ENCODE peak calls at places on chromosome 10, in eight cellular contexts. One of them, this sample, is unnamed.

GRCh38 chr10:116138897-116139296 is 134.1 kb downstream of the GFRA1 start:
- DNase-seq in thoracic aorta: no peak
- DNase-seq in mucosa of descending colon: no peak
- DNase-seq in GM04503: no peak
- DNase-seq in small intestine: no peak
- DNase-seq in iPS-NIHi11: no peak
- DNase-seq in non-pigmented ciliary epithelial cell: no peak
- DNase-seq in astrocyte of the spinal cord: no peak
- DNase-seq in this sample: no peak

GRCh38 chr10:46309511-46310142 is 22.8 kb downstream of the ANTXRL start:
- DNase-seq in astrocyte of the spinal cord: no peak
- DNase-seq in thoracic aorta: no peak
- DNase-seq in non-pigmented ciliary epithelial cell: no peak
- DNase-seq in GM04503: no peak
- DNase-seq in iPS-NIHi11: no peak
- DNase-seq in mucosa of descending colon: no peak
- DNase-seq in small intestine: no peak
- DNase-seq in this sample: no peak

GRCh38 chr10:122154733-122155366 is 116.2 kb upstream of the BTBD16 start:
- DNase-seq in GM04503: peak
- DNase-seq in astrocyte of the spinal cord: peak
- DNase-seq in small intestine: no peak
- DNase-seq in non-pigmented ciliary epithelial cell: no peak
- DNase-seq in mucosa of descending colon: no peak
- DNase-seq in iPS-NIHi11: peak
- DNase-seq in thoracic aorta: peak
- DNase-seq in this sample: no peak

GRCh38 chr10:85790155-85790789 is 576.3 kb downstream of the GRID1 start:
- DNase-seq in thoracic aorta: no peak
- DNase-seq in non-pigmented ciliary epithelial cell: no peak
- DNase-seq in GM04503: no peak
- DNase-seq in mucosa of descending colon: no peak
- DNase-seq in astrocyte of the spinal cord: no peak
- DNase-seq in small intestine: no peak
- DNase-seq in iPS-NIHi11: no peak
- DNase-seq in this sample: no peak

GRCh38 chr10:114252883-114253282 is 13.8 kb downstream of the VWA2 start:
- DNase-seq in mucosa of descending colon: no peak
- DNase-seq in thoracic aorta: no peak
- DNase-seq in iPS-NIHi11: no peak
- DNase-seq in astrocyte of the spinal cord: no peak
- DNase-seq in small intestine: no peak
- DNase-seq in non-pigmented ciliary epithelial cell: no peak
- DNase-seq in GM04503: no peak
- DNase-seq in this sample: no peak

GRCh38 chr10:5888843-5889623 is 660 bp downstream of the ANKRD16 start:
- DNase-seq in iPS-NIHi11: peak
- DNase-seq in mucosa of descending colon: peak
- DNase-seq in small intestine: peak
- DNase-seq in thoracic aorta: no peak
- DNase-seq in astrocyte of the spinal cord: peak
- DNase-seq in non-pigmented ciliary epithelial cell: no peak
- DNase-seq in GM04503: no peak
- DNase-seq in this sample: no peak

GRCh38 chr10:49519717-49520116 is 19.2 kb downstream of the ERCC6 start:
- DNase-seq in iPS-NIHi11: peak
- DNase-seq in mucosa of descending colon: no peak
- DNase-seq in astrocyte of the spinal cord: no peak
- DNase-seq in non-pigmented ciliary epithelial cell: no peak
- DNase-seq in thoracic aorta: no peak
- DNase-seq in GM04503: no peak
- DNase-seq in small intestine: no peak
- DNase-seq in this sample: no peak

GRCh38 chr10:80281784-80282505 is 7.5 kb downstream of the MAT1A start:
- DNase-seq in non-pigmented ciliary epithelial cell: no peak
- DNase-seq in thoracic aorta: no peak
- DNase-seq in iPS-NIHi11: no peak
- DNase-seq in mucosa of descending colon: no peak
- DNase-seq in astrocyte of the spinal cord: no peak
- DNase-seq in small intestine: peak
- DNase-seq in GM04503: no peak
- DNase-seq in this sample: no peak

GRCh38 chr10:75788394-75789205 is 357.2 kb downstream of the LRMDA start:
- DNase-seq in non-pigmented ciliary epithelial cell: no peak
- DNase-seq in iPS-NIHi11: no peak
- DNase-seq in thoracic aorta: no peak
- DNase-seq in small intestine: peak
- DNase-seq in GM04503: no peak
- DNase-seq in mucosa of descending colon: peak
- DNase-seq in astrocyte of the spinal cord: peak
- DNase-seq in this sample: no peak

GRCh38 chr10:124532106-124532641 is 70.6 kb downstream of the LHPP start:
- DNase-seq in thoracic aorta: no peak
- DNase-seq in GM04503: no peak
- DNase-seq in small intestine: peak
- DNase-seq in mucosa of descending colon: peak
- DNase-seq in non-pigmented ciliary epithelial cell: no peak
- DNase-seq in astrocyte of the spinal cord: no peak
- DNase-seq in iPS-NIHi11: peak
- DNase-seq in this sample: peak

GRCh38 chr10:20995123-20995978 is 98.2 kb upstream of the NEBL start:
- DNase-seq in iPS-NIHi11: no peak
- DNase-seq in thoracic aorta: no peak
- DNase-seq in small intestine: no peak
- DNase-seq in non-pigmented ciliary epithelial cell: no peak
- DNase-seq in GM04503: no peak
- DNase-seq in mucosa of descending colon: no peak
- DNase-seq in astrocyte of the spinal cord: peak
- DNase-seq in this sample: no peak

GRCh38 chr10:113895018-113895417 is 40.6 kb downstream of the NHLRC2 start:
- DNase-seq in thoracic aorta: no peak
- DNase-seq in small intestine: no peak
- DNase-seq in non-pigmented ciliary epithelial cell: peak
- DNase-seq in mucosa of descending colon: no peak
- DNase-seq in iPS-NIHi11: no peak
- DNase-seq in GM04503: peak
- DNase-seq in astrocyte of the spinal cord: peak
- DNase-seq in this sample: no peak

GRCh38 chr10:101840741-101841453 is 2.7 kb downstream of the KCNIP2 start:
- DNase-seq in iPS-NIHi11: peak
- DNase-seq in small intestine: peak
- DNase-seq in thoracic aorta: no peak
- DNase-seq in non-pigmented ciliary epithelial cell: no peak
- DNase-seq in GM04503: no peak
- DNase-seq in astrocyte of the spinal cord: peak
- DNase-seq in mucosa of descending colon: peak
- DNase-seq in this sample: no peak

GRCh38 chr10:63264852-63265617 is 131.9 kb downstream of the NRBF2 start:
- DNase-seq in GM04503: no peak
- DNase-seq in mucosa of descending colon: peak
- DNase-seq in iPS-NIHi11: peak
- DNase-seq in thoracic aorta: no peak
- DNase-seq in non-pigmented ciliary epithelial cell: no peak
- DNase-seq in astrocyte of the spinal cord: peak
- DNase-seq in small intestine: peak
- DNase-seq in this sample: peak

GRCh38 chr10:104417629-104418292 is 64.1 kb downstream of the CFAP58 start:
- DNase-seq in astrocyte of the spinal cord: no peak
- DNase-seq in GM04503: no peak
- DNase-seq in mucosa of descending colon: no peak
- DNase-seq in thoracic aorta: no peak
- DNase-seq in small intestine: no peak
- DNase-seq in iPS-NIHi11: no peak
- DNase-seq in non-pigmented ciliary epithelial cell: no peak
- DNase-seq in this sample: no peak

GRCh38 chr10:117562220-117562619 is 19.7 kb downstream of the EMX2 start:
- DNase-seq in GM04503: no peak
- DNase-seq in astrocyte of the spinal cord: no peak
- DNase-seq in non-pigmented ciliary epithelial cell: no peak
- DNase-seq in iPS-NIHi11: no peak
- DNase-seq in mucosa of descending colon: no peak
- DNase-seq in thoracic aorta: no peak
- DNase-seq in small intestine: no peak
- DNase-seq in this sample: no peak

GRCh38 chr10:113221756-113222168 is 271.7 kb downstream of the TCF7L2 start:
- DNase-seq in astrocyte of the spinal cord: peak
- DNase-seq in thoracic aorta: no peak
- DNase-seq in non-pigmented ciliary epithelial cell: no peak
- DNase-seq in small intestine: peak
- DNase-seq in GM04503: no peak
- DNase-seq in iPS-NIHi11: no peak
- DNase-seq in mucosa of descending colon: no peak
- DNase-seq in this sample: peak

GRCh38 chr10:132774179-132774904 is 11.6 kb downstream of the NKX6-2 start:
- DNase-seq in mucosa of descending colon: peak
- DNase-seq in thoracic aorta: no peak
- DNase-seq in GM04503: no peak
- DNase-seq in iPS-NIHi11: no peak
- DNase-seq in small intestine: peak
- DNase-seq in non-pigmented ciliary epithelial cell: no peak
- DNase-seq in astrocyte of the spinal cord: no peak
- DNase-seq in this sample: no peak

GRCh38 chr10:132641966-132642731 is 104.6 kb downstream of the INPP5A start:
- DNase-seq in GM04503: no peak
- DNase-seq in thoracic aorta: no peak
- DNase-seq in astrocyte of the spinal cord: no peak
- DNase-seq in non-pigmented ciliary epithelial cell: no peak
- DNase-seq in mucosa of descending colon: no peak
- DNase-seq in small intestine: no peak
- DNase-seq in iPS-NIHi11: no peak
- DNase-seq in this sample: no peak

GRCh38 chr10:133258818-133259602 is 17.7 kb downstream of the ADAM8 start:
- DNase-seq in iPS-NIHi11: no peak
- DNase-seq in thoracic aorta: peak
- DNase-seq in astrocyte of the spinal cord: peak
- DNase-seq in mucosa of descending colon: peak
- DNase-seq in non-pigmented ciliary epithelial cell: peak
- DNase-seq in GM04503: peak
- DNase-seq in small intestine: no peak
- DNase-seq in this sample: no peak

GRCh38 chr10:18260308-18260971 is 120.2 kb downstream of the CACNB2 start:
- DNase-seq in non-pigmented ciliary epithelial cell: no peak
- DNase-seq in GM04503: no peak
- DNase-seq in thoracic aorta: no peak
- DNase-seq in mucosa of descending colon: no peak
- DNase-seq in small intestine: no peak
- DNase-seq in astrocyte of the spinal cord: no peak
- DNase-seq in iPS-NIHi11: no peak
- DNase-seq in this sample: no peak

GRCh38 chr10:49309691-49310371 is 10.9 kb downstream of the C10orf71 start:
- DNase-seq in small intestine: no peak
- DNase-seq in astrocyte of the spinal cord: no peak
- DNase-seq in GM04503: no peak
- DNase-seq in mucosa of descending colon: peak
- DNase-seq in non-pigmented ciliary epithelial cell: no peak
- DNase-seq in iPS-NIHi11: no peak
- DNase-seq in thoracic aorta: no peak
- DNase-seq in this sample: no peak

GRCh38 chr10:86657396-86658011 is 3.2 kb downstream of the OPN4 start:
- DNase-seq in astrocyte of the spinal cord: no peak
- DNase-seq in GM04503: no peak
- DNase-seq in non-pigmented ciliary epithelial cell: no peak
- DNase-seq in mucosa of descending colon: no peak
- DNase-seq in small intestine: no peak
- DNase-seq in thoracic aorta: no peak
- DNase-seq in iPS-NIHi11: no peak
- DNase-seq in this sample: no peak

GRCh38 chr10:44132361-44133289 is 252.3 kb downstream of the CXCL12 start:
- DNase-seq in non-pigmented ciliary epithelial cell: no peak
- DNase-seq in thoracic aorta: no peak
- DNase-seq in small intestine: no peak
- DNase-seq in mucosa of descending colon: peak
- DNase-seq in astrocyte of the spinal cord: no peak
- DNase-seq in GM04503: no peak
- DNase-seq in iPS-NIHi11: no peak
- DNase-seq in this sample: no peak

GRCh38 chr10:131980321-131980720 is 1.4 kb downstream of the BNIP3 start:
- DNase-seq in mucosa of descending colon: no peak
- DNase-seq in astrocyte of the spinal cord: no peak
- DNase-seq in non-pigmented ciliary epithelial cell: no peak
- DNase-seq in thoracic aorta: no peak
- DNase-seq in iPS-NIHi11: no peak
- DNase-seq in GM04503: no peak
- DNase-seq in small intestine: no peak
- DNase-seq in this sample: no peak

GRCh38 chr10:127193125-127193524 is 3.3 kb downstream of the INSYN2A start:
- DNase-seq in thoracic aorta: no peak
- DNase-seq in non-pigmented ciliary epithelial cell: peak
- DNase-seq in small intestine: no peak
- DNase-seq in astrocyte of the spinal cord: peak
- DNase-seq in iPS-NIHi11: no peak
- DNase-seq in mucosa of descending colon: no peak
- DNase-seq in GM04503: no peak
- DNase-seq in this sample: no peak

GRCh38 chr10:30270247-30270646 is 78.8 kb downstream of the MTPAP start:
- DNase-seq in thoracic aorta: no peak
- DNase-seq in GM04503: no peak
- DNase-seq in iPS-NIHi11: no peak
- DNase-seq in mucosa of descending colon: no peak
- DNase-seq in small intestine: no peak
- DNase-seq in non-pigmented ciliary epithelial cell: no peak
- DNase-seq in astrocyte of the spinal cord: peak
- DNase-seq in this sample: no peak

GRCh38 chr10:73647211-73647874 is 6.1 kb upstream of the MYOZ1 start:
- DNase-seq in thoracic aorta: no peak
- DNase-seq in iPS-NIHi11: peak
- DNase-seq in small intestine: peak
- DNase-seq in astrocyte of the spinal cord: peak
- DNase-seq in GM04503: no peak
- DNase-seq in mucosa of descending colon: peak
- DNase-seq in non-pigmented ciliary epithelial cell: no peak
- DNase-seq in this sample: no peak